ENCODE peak calls at places on chromosome 13, in eight cellular contexts. Q, Y, F, L, P, I, X and E are unnamed samples.
A peak's percentile ranks its signal among the peaks of the same experiment; 100 is the strongest.

GRCh38 chr13:27619711-27620376 is 485 bp downstream of the LNX2 start:
- DNase-seq in Q (no peak), I (peak; percentile 34), L (peak; percentile 38), F (no peak), Y (peak; percentile 36), X (peak; percentile 24), P (peak; percentile 57), E (no peak)

GRCh38 chr13:66835040-66835628 is 395.0 kb downstream of the PCDH9 start:
- DNase-seq in P (peak; percentile 5), L (peak; percentile 84), Q (peak; percentile 60), F (peak; percentile 57), Y (peak; percentile 53), X (no peak), I (peak; percentile 2), E (no peak)

GRCh38 chr13:101552797-101553196 is 100.3 kb downstream of the ITGBL1 start:
- DNase-seq in I (no peak), X (no peak), Y (no peak), Q (no peak), F (no peak), P (no peak), L (no peak), E (no peak)

GRCh38 chr13:31012285-31013024 is 80.0 kb downstream of the TEX26 start:
- DNase-seq in Y (no peak), Q (peak; percentile 17), I (peak; percentile 26), L (no peak), X (no peak), P (no peak), F (no peak), E (no peak)

GRCh38 chr13:26220575-26220974 is 1.5 kb downstream of the RNF6 start:
- DNase-seq in X (no peak), L (no peak), Y (peak; percentile 18), P (no peak), Q (no peak), I (no peak), F (no peak), E (no peak)

GRCh38 chr13:51942189-51942588 is 69.1 kb downstream of the ATP7B start:
- DNase-seq in X (peak; percentile 31), Q (no peak), Y (no peak), L (no peak), I (peak; percentile 30), P (no peak), F (no peak), E (no peak)

GRCh38 chr13:43648733-43649132 is 138.0 kb downstream of the ENOX1 start:
- DNase-seq in P (no peak), Y (no peak), I (no peak), F (no peak), Q (peak; percentile 18), L (no peak), X (no peak), E (no peak)

GRCh38 chr13:43244482-43244881 is 221.1 kb downstream of the DNAJC15 start:
- DNase-seq in X (no peak), Y (no peak), F (no peak), I (no peak), P (no peak), Q (no peak), L (no peak), E (no peak)

GRCh38 chr13:36582977-36583376 is 90.8 kb upstream of the SERTM1 start:
- DNase-seq in Y (no peak), P (no peak), F (no peak), X (no peak), I (no peak), Q (no peak), L (no peak), E (no peak)

GRCh38 chr13:21326155-21327030 is 132.7 kb downstream of the ZDHHC20 start:
- DNase-seq in F (no peak), P (no peak), X (no peak), Y (peak; percentile 25), I (peak; percentile 30), L (no peak), Q (peak; percentile 26), E (no peak)

GRCh38 chr13:27171244-27171829 is at the start of gene USP12:
- DNase-seq in P (no peak), X (no peak), Y (peak; percentile 48), I (peak; percentile 54), L (peak; percentile 37), F (no peak), Q (peak; percentile 79), E (peak; percentile 59)

GRCh38 chr13:112806761-112807652 is 117.2 kb downstream of the ATP11A start:
- DNase-seq in I (no peak), P (no peak), F (no peak), X (no peak), L (no peak), Y (peak; percentile 78), Q (no peak), E (no peak)

GRCh38 chr13:57832187-57832586 is 200.6 kb downstream of the PCDH17 start:
- DNase-seq in P (no peak), Y (no peak), I (no peak), Q (no peak), X (no peak), L (no peak), F (no peak), E (no peak)

GRCh38 chr13:62137629-62138405 is 722.2 kb upstream of the PCDH20 start:
- DNase-seq in F (no peak), P (no peak), Y (no peak), Q (no peak), X (no peak), L (no peak), I (no peak), E (no peak)

GRCh38 chr13:53242015-53242414 is 213.4 kb downstream of the OLFM4 start:
- DNase-seq in Q (no peak), L (no peak), Y (no peak), P (no peak), F (no peak), X (no peak), I (no peak), E (no peak)

GRCh38 chr13:59304596-59304995 is 859.1 kb downstream of the DIAPH3 start:
- DNase-seq in Q (no peak), Y (no peak), P (no peak), X (no peak), L (no peak), I (no peak), F (no peak), E (no peak)

GRCh38 chr13:26784704-26785639 is 24.4 kb upstream of the GPR12 start:
- DNase-seq in Q (no peak), L (no peak), X (no peak), F (no peak), I (no peak), P (no peak), Y (no peak), E (no peak)

GRCh38 chr13:48491423-48492122 is 41.3 kb downstream of the RCBTB2 start:
- DNase-seq in Q (no peak), P (no peak), I (no peak), Y (no peak), F (no peak), X (no peak), L (no peak), E (no peak)

GRCh38 chr13:28489536-28489935 is 5.4 kb downstream of the FLT1 start:
- DNase-seq in F (no peak), L (no peak), Y (no peak), X (no peak), P (no peak), I (no peak), Q (no peak), E (no peak)

GRCh38 chr13:27638521-27638920 is 16.8 kb downstream of the POLR1D start:
- DNase-seq in Q (no peak), I (no peak), X (no peak), P (no peak), L (no peak), Y (peak; percentile 71), F (no peak), E (no peak)

GRCh38 chr13:113900646-113901045 is 36.8 kb upstream of the GAS6 start:
- DNase-seq in X (no peak), Q (no peak), Y (no peak), L (no peak), F (no peak), I (no peak), P (no peak), E (no peak)

GRCh38 chr13:101231751-101232428 is 184.4 kb downstream of the NALCN start:
- DNase-seq in L (no peak), I (no peak), P (no peak), Y (no peak), F (no peak), X (no peak), Q (no peak), E (no peak)

GRCh38 chr13:92175330-92175729 is 776.9 kb downstream of the GPC5 start:
- DNase-seq in Q (peak; percentile 63), F (no peak), I (no peak), L (no peak), Y (no peak), X (no peak), P (peak; percentile 22), E (no peak)
- TF ChIP-seq CTCF in Q (peak; percentile 69), F (no peak), I (no peak), L (peak; percentile 46), Y (no peak), X (no peak), P (no peak), E (peak; percentile 68)

GRCh38 chr13:95156208-95156607 is 145.0 kb downstream of the ABCC4 start:
- DNase-seq in X (no peak), F (no peak), L (no peak), Q (no peak), Y (no peak), I (no peak), P (no peak), E (no peak)
- TF ChIP-seq CTCF in X (no peak), F (no peak), L (peak; percentile 10), Q (peak; percentile 50), Y (no peak), I (no peak), P (no peak), E (peak; percentile 42)

DNA sequence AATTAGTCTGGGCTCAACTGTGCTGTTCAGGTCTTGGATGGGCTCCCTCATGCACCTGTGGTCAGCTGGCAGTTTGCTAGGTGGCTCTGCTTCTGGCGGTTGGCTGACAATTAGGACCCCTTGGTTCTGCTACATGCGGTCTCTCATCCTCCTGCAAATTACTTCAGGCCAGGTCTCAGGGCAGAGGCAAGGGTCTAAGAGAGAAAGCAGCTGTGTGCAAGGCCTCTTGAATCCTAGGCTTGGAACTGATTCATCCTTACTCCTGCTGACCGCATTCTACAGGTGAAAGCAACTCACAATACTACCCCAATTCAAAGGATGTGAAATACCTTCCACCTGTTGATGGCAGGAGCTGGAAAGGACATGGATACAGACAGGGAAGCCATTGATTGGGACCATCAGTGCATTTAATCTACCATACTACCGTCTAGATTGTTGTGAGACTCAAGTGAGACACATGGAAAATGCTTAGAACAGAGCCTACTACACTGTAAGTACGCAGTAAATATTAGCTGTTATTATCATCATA is 19.1 kb downstream of the CBY2 start:
- DNase-seq in P (no peak), X (no peak), I (no peak), L (no peak), Q (no peak), Y (no peak), F (no peak), E (no peak)
- TF ChIP-seq CTCF in P (no peak), X (no peak), I (no peak), L (no peak), Q (no peak), Y (no peak), F (no peak), E (no peak)

DNA sequence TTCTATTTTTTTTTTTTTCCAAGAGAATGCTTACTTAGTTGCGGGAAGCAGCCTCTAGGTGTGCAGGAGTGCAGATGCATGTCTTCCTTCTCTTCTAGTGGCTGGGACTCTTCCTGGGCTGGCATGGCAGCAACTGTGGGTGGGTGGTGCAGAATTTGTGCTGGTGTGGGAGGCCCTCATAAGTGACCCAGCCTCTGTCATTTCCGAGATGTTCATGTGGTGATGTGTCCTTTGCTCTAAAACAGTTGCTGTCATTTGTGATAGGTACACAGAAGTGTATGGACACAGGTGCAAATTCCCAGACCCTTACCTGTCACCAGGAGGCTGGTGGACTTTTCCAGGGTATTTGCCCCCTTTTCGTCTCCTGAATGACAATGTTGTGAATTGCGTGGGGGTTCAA is 367.7 kb downstream of the KCNRG start:
- DNase-seq in F (no peak), X (no peak), L (no peak), I (no peak), P (no peak), Q (no peak), Y (no peak), E (no peak)
- TF ChIP-seq CTCF in F (no peak), X (no peak), L (no peak), I (no peak), P (no peak), Q (no peak), Y (no peak), E (no peak)